ENCODE peak calls at places on chromosomes 11 and 22, in nine cellular contexts. U is MCF 10A, Z is AG10803, O is upper lobe of right lung, P is suprapubic skin, K is HFFc6, D is tibial nerve, C is coronary artery, F is heart left ventricle. J is an unnamed sample.
A peak's percentile ranks its signal among the peaks of the same experiment; 100 is the strongest.

GRCh38 chr11:35605691-35606090 is 12.6 kb upstream of the FJX1 start:
- DNase-seq in U (no peak), Z (peak; percentile 80), O (no peak), P (no peak), K (peak; percentile 19), D (no peak), C (peak; percentile 31), F (peak; percentile 55), J (no peak)

GRCh38 chr11:15481871-15482270 is 367.1 kb downstream of the INSC start:
- DNase-seq in U (no peak), Z (no peak), O (no peak), P (no peak), K (no peak), D (no peak), C (no peak), F (no peak), J (no peak)

GRCh38 chr22:44617828-44618227 is 84.2 kb upstream of the PRR5 start:
- DNase-seq in U (no peak), Z (no peak), O (no peak), P (no peak), K (no peak), D (no peak), C (no peak), F (no peak), J (no peak)

GRCh38 chr11:95922536-95923440 is 1.1 kb downstream of the MTMR2 start:
- DNase-seq in U (peak; percentile 21), Z (peak; percentile 8), O (no peak), P (no peak), K (no peak), D (no peak), C (no peak), F (no peak), J (no peak)

GRCh38 chr11:31437742-31438435 is 68.2 kb downstream of the DNAJC24 start:
- DNase-seq in U (peak; percentile 4), Z (peak; percentile 33), O (no peak), P (no peak), K (peak; percentile 75), D (no peak), C (no peak), F (no peak), J (no peak)

GRCh38 chr11:111305403-111305802 is 7.1 kb downstream of the POU2AF3 start:
- DNase-seq in U (no peak), Z (no peak), O (no peak), P (no peak), K (no peak), D (no peak), C (no peak), F (no peak), J (no peak)

GRCh38 chr11:72038491-72038890 is 39.8 kb downstream of the IL18BP start:
- DNase-seq in U (peak; percentile 65), Z (peak; percentile 78), O (no peak), P (peak; percentile 81), K (peak; percentile 64), D (peak; percentile 60), C (peak; percentile 86), F (peak; percentile 73), J (no peak)

GRCh38 chr11:70769521-70769920 is 371.2 kb downstream of the CTTN start:
- DNase-seq in U (no peak), Z (no peak), O (no peak), P (no peak), K (no peak), D (no peak), C (no peak), F (no peak), J (no peak)

GRCh38 chr11:44585421-44585820 is 20.0 kb downstream of the CD82 start:
- DNase-seq in U (no peak), Z (no peak), O (no peak), P (no peak), K (no peak), D (no peak), C (no peak), F (no peak), J (no peak)

GRCh38 chr11:120061761-120062560 is 76.0 kb downstream of the TRIM29 start:
- DNase-seq in U (no peak), Z (peak; percentile 40), O (no peak), P (peak; percentile 43), K (peak; percentile 32), D (no peak), C (peak; percentile 59), F (no peak), J (peak; percentile 36)

GRCh38 chr22:20012741-20013331 is 3.8 kb downstream of the ARVCF start:
- DNase-seq in U (no peak), Z (no peak), O (no peak), P (no peak), K (no peak), D (no peak), C (no peak), F (peak; percentile 17), J (no peak)

GRCh38 chr11:71490044-71490730 is 36.9 kb upstream of the KRTAP5-7 start:
- DNase-seq in U (no peak), Z (no peak), O (no peak), P (no peak), K (no peak), D (no peak), C (no peak), F (no peak), J (no peak)

GRCh38 chr22:41382098-41382578 is 396 bp downstream of the TEF start:
- DNase-seq in U (no peak), Z (peak; percentile 52), O (peak; percentile 89), P (peak; percentile 91), K (no peak), D (peak; percentile 69), C (peak; percentile 89), F (peak; percentile 81), J (peak; percentile 87)

GRCh38 chr11:10261821-10262220 is 32.2 kb downstream of the SBF2 start:
- DNase-seq in U (no peak), Z (no peak), O (no peak), P (no peak), K (no peak), D (no peak), C (no peak), F (no peak), J (no peak)
- TF ChIP-seq CTCF in U (no peak), Z (no peak), O (no peak), P (no peak), K (no peak), D (no peak), C (no peak), F (no peak), J (no peak)

GRCh38 chr11:62787005-62787759 is at the start of gene TMEM179B:
- DNase-seq in U (peak; percentile 98), Z (peak; percentile 96), O (peak; percentile 98), P (peak; percentile 99), K (peak; percentile 97), D (peak; percentile 98), C (peak; percentile 98), F (peak; percentile 99), J (peak; percentile 96)
- TF ChIP-seq CTCF in U (peak; percentile 40), Z (peak; percentile 59), O (peak; percentile 48), P (peak; percentile 37), K (no peak), D (peak; percentile 55), C (no peak), F (peak; percentile 48), J (no peak)

GRCh38 chr11:118258410-118258809 is 5.7 kb downstream of the MPZL2 start:
- DNase-seq in U (peak; percentile 23), Z (no peak), O (no peak), P (no peak), K (no peak), D (no peak), C (no peak), F (no peak), J (no peak)
- TF ChIP-seq CTCF in U (no peak), Z (peak; percentile 16), O (peak; percentile 14), P (peak; percentile 19), K (peak; percentile 65), D (no peak), C (no peak), F (no peak), J (no peak)

GRCh38 chr22:47062126-47062525 is 299.7 kb downstream of the TBC1D22A start:
- DNase-seq in U (no peak), Z (no peak), O (peak; percentile 29), P (no peak), K (no peak), D (no peak), C (peak; percentile 52), F (no peak), J (no peak)
- TF ChIP-seq CTCF in U (no peak), Z (no peak), O (no peak), P (no peak), K (no peak), D (no peak), C (no peak), F (no peak), J (no peak)

GRCh38 chr11:36948445-36949171 is 350.6 kb upstream of the RAG2 start:
- DNase-seq in U (no peak), Z (no peak), O (no peak), P (no peak), K (no peak), D (no peak), C (no peak), F (no peak), J (no peak)

DNA sequence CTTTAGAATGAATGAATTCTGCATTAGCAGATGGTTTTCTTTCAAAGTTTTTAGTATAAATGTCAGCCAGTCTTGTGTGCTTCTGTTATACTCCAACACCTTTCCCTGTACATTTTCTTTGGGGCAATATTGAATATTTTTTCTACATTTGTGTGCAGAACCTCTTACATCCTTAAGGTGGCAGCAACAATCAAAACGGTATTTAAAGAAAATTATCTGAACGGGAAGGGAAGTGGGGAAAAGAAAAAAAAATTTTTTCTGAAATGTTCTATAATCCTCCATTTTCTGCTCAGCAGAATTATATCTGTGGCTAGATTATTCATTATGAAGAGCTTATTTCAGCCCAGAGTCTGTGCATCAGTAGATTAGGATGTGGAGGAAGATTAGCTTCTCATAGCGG is 347.3 kb upstream of the RAG2 start:
- DNase-seq in U (peak; percentile 13), Z (peak; percentile 2), O (no peak), P (no peak), K (no peak), D (no peak), C (no peak), F (no peak), J (no peak)
- TF ChIP-seq CTCF in U (peak; percentile 42), Z (peak; percentile 52), O (peak; percentile 24), P (no peak), K (peak; percentile 63), D (peak; percentile 18), C (no peak), F (peak; percentile 27), J (peak; percentile 55)

GRCh38 chr11:61095022-61095421 is 7.3 kb upstream of the CD5 start:
- DNase-seq in U (no peak), Z (no peak), O (no peak), P (no peak), K (no peak), D (no peak), C (peak; percentile 46), F (no peak), J (no peak)
- TF ChIP-seq CTCF in U (no peak), Z (no peak), O (no peak), P (no peak), K (no peak), D (no peak), C (no peak), F (no peak), J (no peak)

DNA sequence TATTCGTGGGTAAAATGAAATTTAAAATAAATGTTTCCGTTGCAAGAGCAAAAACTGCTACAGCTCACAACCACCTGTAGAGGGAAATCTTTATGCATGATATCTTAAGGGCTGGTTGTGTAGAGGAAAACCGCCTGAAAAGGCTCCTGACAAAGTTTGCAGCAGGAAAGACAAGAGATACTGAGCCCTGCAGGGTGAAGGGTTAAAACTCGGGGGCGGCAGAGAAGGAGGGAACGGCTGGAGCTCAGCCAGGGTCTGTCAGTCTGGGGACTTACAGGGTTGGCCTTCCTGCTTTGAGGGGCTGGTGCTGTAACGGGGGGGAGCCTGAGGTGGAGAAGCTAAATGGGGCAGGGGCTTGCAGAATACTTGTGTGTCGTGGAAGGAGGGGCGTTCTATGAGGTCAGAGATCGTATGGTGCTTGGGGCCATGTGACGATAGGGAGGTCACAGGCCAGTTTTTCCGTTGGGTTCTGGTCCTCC is 122.9 kb upstream of the HSD17B12 start:
- DNase-seq in U (no peak), Z (no peak), O (no peak), P (no peak), K (no peak), D (no peak), C (no peak), F (peak; percentile 24), J (no peak)
- TF ChIP-seq CTCF in U (no peak), Z (peak; percentile 35), O (peak; percentile 16), P (no peak), K (peak; percentile 50), D (peak; percentile 23), C (peak; percentile 17), F (peak; percentile 24), J (no peak)

J was measured in glutamatergic neuron.